ENCODE peak calls at places on chromosomes 5 and 9, in ten cellular contexts. L is glutamatergic neuron, W is foreskin fibroblast, G is H9, M is lower lobe of right lung, O is cardiac muscle cell, H is IMR-90, Q is stomach, V is sigmoid colon, E is vagina. B is an unnamed sample.
A peak's percentile ranks its signal among the peaks of the same experiment; 100 is the strongest.

GRCh38 chr9:13941686-13942085 is 372.3 kb downstream of the NFIB start:
- DNase-seq in L (no peak), W (peak; percentile 65), G (no peak), M (no peak), O (no peak), H (peak; percentile 6), Q (no peak), V (no peak), E (no peak), B (no peak)

GRCh38 chr9:105832311-105832710 is 138.0 kb downstream of the TMEM38B start:
- DNase-seq in L (no peak), W (no peak), G (no peak), M (no peak), O (no peak), H (peak; percentile 7), Q (no peak), V (no peak), E (no peak), B (no peak)

GRCh38 chr5:10602031-10602806 is 38.3 kb downstream of the ANKRD33B start:
- DNase-seq in L (no peak), W (no peak), G (no peak), M (no peak), O (no peak), H (no peak), Q (no peak), V (no peak), E (no peak), B (no peak)

GRCh38 chr5:74296685-74297084 is 343.8 kb downstream of the ENC1 start:
- DNase-seq in L (no peak), W (no peak), G (no peak), M (no peak), O (peak; percentile 66), H (peak; percentile 66), Q (no peak), V (no peak), E (no peak), B (no peak)

GRCh38 chr5:36691993-36692392 is 85.6 kb downstream of the SLC1A3 start:
- DNase-seq in L (no peak), W (peak; percentile 61), G (no peak), M (no peak), O (no peak), H (peak; percentile 5), Q (no peak), V (no peak), E (no peak), B (no peak)

GRCh38 chr5:7412369-7412768 is 16.4 kb downstream of the ADCY2 start:
- DNase-seq in L (no peak), W (no peak), G (no peak), M (no peak), O (no peak), H (no peak), Q (no peak), V (no peak), E (no peak), B (no peak)

GRCh38 chr5:38780950-38781349 is 64.9 kb upstream of the OSMR start:
- DNase-seq in L (no peak), W (peak; percentile 65), G (no peak), M (no peak), O (peak; percentile 95), H (peak; percentile 66), Q (peak; percentile 53), V (peak; percentile 86), E (no peak), B (no peak)

GRCh38 chr5:8845316-8845715 is 700.6 kb downstream of the SEMA5A start:
- DNase-seq in L (no peak), W (peak; percentile 86), G (no peak), M (no peak), O (no peak), H (peak; percentile 71), Q (no peak), V (no peak), E (no peak), B (no peak)

GRCh38 chr9:75996726-75997125 is 106.3 kb downstream of the PCSK5 start:
- DNase-seq in L (no peak), W (no peak), G (no peak), M (no peak), O (no peak), H (no peak), Q (no peak), V (no peak), E (no peak), B (no peak)

GRCh38 chr5:125281662-125282061 is 535.2 kb upstream of the ZNF608 start:
- DNase-seq in L (no peak), W (no peak), G (no peak), M (no peak), O (no peak), H (no peak), Q (no peak), V (no peak), E (no peak), B (no peak)

GRCh38 chr5:135693371-135693955 is 114.7 kb upstream of the CXCL14 start:
- DNase-seq in L (no peak), W (no peak), G (no peak), M (no peak), O (no peak), H (no peak), Q (no peak), V (no peak), E (peak; percentile 82), B (no peak)

GRCh38 chr5:52989781-52990530 is 804 bp downstream of the ITGA2 start:
- DNase-seq in L (peak; percentile 44), W (peak; percentile 35), G (peak; percentile 58), M (peak; percentile 50), O (peak; percentile 66), H (peak; percentile 60), Q (peak; percentile 34), V (peak; percentile 70), E (no peak), B (peak; percentile 55)

GRCh38 chr5:128774605-128775004 is 190.7 kb upstream of the SLC27A6 start:
- DNase-seq in L (no peak), W (no peak), G (no peak), M (no peak), O (peak; percentile 92), H (peak; percentile 78), Q (peak; percentile 31), V (no peak), E (no peak), B (no peak)

GRCh38 chr5:51395666-51396356 is 12.6 kb downstream of the ISL1 start:
- DNase-seq in L (no peak), W (no peak), G (no peak), M (no peak), O (no peak), H (no peak), Q (no peak), V (no peak), E (no peak), B (no peak)

GRCh38 chr9:5988265-5988664 is 27.2 kb downstream of the RANBP6 start:
- DNase-seq in L (no peak), W (no peak), G (no peak), M (no peak), O (no peak), H (no peak), Q (no peak), V (no peak), E (no peak), B (no peak)

GRCh38 chr5:149221731-149222342 is 49.8 kb upstream of the AFAP1L1 start:
- DNase-seq in L (no peak), W (no peak), G (no peak), M (no peak), O (peak; percentile 39), H (peak; percentile 84), Q (no peak), V (no peak), E (no peak), B (no peak)

GRCh38 chr9:8916771-8917170 is 1117.2 kb upstream of the DMAC1 start:
- DNase-seq in L (no peak), W (no peak), G (no peak), M (no peak), O (no peak), H (no peak), Q (no peak), V (no peak), E (no peak), B (no peak)

DNA sequence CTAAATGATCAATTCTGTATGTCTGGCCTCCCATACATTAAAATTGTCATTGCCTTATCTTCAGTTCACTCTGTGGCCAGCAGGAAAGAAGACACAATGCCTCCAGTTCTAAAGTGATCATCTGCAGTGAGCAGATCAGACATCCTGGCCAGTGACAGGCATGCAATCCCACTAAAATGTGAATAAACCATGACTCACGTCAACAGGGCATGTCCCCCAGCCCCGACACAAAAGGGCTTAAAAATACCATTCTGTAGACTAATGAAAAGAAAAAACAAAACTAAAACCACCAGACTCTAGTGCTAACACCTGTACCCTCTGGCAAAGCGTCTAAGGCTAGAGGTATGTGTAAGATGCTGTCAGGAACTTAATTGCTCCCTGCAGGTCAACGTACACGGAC is 38.5 kb downstream of the DDX31 start:
- DNase-seq in L (no peak), W (peak; percentile 62), G (no peak), M (no peak), O (no peak), H (peak; percentile 87), Q (no peak), V (no peak), E (no peak), B (no peak)
- TF ChIP-seq CTCF in L (no peak), W (no peak), G (no peak), M (no peak), O (no peak), H (no peak), Q (no peak), V (no peak), E (no peak), B (no peak)

GRCh38 chr5:137754236-137754960 is at the start of gene HNRNPA0:
- DNase-seq in L (peak; percentile 97), W (peak; percentile 96), G (peak; percentile 96), M (peak; percentile 99), O (peak; percentile 98), H (peak; percentile 97), Q (peak; percentile 98), V (peak; percentile 98), E (peak; percentile 98), B (peak; percentile 94)
- TF ChIP-seq CTCF in L (no peak), W (no peak), G (peak; percentile 19), M (peak; percentile 12), O (peak; percentile 6), H (peak; percentile 1), Q (no peak), V (no peak), E (no peak), B (no peak)

GRCh38 chr5:174755103-174755502 is 30.7 kb downstream of the MSX2 start:
- DNase-seq in L (no peak), W (no peak), G (no peak), M (no peak), O (peak; percentile 17), H (peak; percentile 22), Q (no peak), V (no peak), E (no peak), B (no peak)
- TF ChIP-seq CTCF in L (no peak), W (peak; percentile 34), G (peak; percentile 43), M (peak; percentile 10), O (peak; percentile 37), H (peak; percentile 48), Q (no peak), V (no peak), E (no peak), B (peak; percentile 14)

DNA sequence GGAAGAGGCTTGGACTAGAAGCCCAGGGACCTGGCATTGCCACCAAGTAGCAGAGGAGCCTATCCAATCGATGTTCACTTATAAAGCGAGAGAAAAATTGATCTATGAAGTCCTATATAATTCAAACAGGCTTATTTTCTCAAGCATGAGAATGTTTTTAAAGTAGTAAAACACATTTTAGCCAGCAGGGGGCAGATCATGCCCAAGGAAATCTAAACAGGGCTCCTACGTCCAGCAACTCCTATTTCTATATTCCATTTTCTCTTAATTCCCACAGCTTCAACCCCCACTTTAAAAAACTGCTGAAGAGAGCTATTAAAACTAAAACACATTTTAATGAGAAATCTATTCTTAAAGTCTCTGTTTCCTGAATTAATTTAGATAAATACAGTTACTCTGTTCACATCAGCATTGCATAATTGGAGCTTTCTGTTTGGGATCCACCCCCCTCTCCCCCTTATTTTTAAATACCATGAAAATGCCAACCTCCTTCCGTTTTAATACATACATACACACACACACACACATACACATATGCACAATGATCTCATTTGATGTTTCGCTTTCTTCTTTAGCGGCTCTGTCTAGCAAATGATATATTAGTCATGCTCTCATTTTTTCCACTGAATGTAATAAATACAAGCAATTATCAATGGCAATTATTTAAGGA is 144.9 kb downstream of the MYO10 start:
- DNase-seq in L (no peak), W (peak; percentile 51), G (no peak), M (no peak), O (peak; percentile 76), H (peak; percentile 74), Q (no peak), V (no peak), E (no peak), B (peak; percentile 48)
- TF ChIP-seq CTCF in L (peak; percentile 91), W (peak; percentile 53), G (peak; percentile 80), M (peak; percentile 68), O (peak; percentile 52), H (peak; percentile 71), Q (peak; percentile 72), V (peak; percentile 62), E (peak; percentile 43), B (peak; percentile 90)

B was measured in endothelial cell.